ENCODE peak calls at places on chromosomes 1 and 21, in ten cellular contexts. G, W, H, K, C, Y, O, U, F and J are unnamed samples. For H3K36me3, the result is how much of the 10 kb centered on the place peaks cover.

GRCh38 chr1:154405762-154406571 is 824 bp downstream of the IL6R start:
- DNase-seq in G (peak), W (peak), H (peak), K (peak), C (peak), Y (peak), O (peak), U (peak), F (peak), J (peak)

GRCh38 chr1:3259020-3259419 is 190.0 kb downstream of the PRDM16 start:
- DNase-seq in G (no peak), W (no peak), H (no peak), K (no peak), C (no peak), Y (no peak), O (no peak), U (no peak), F (no peak), J (no peak)

GRCh38 chr1:242425232-242425631 is 99.3 kb downstream of the PLD5 start:
- DNase-seq in G (no peak), W (no peak), H (no peak), K (no peak), C (no peak), Y (no peak), O (no peak), U (no peak), F (no peak), J (no peak)

GRCh38 chr1:60280256-60280655 is 206.7 kb upstream of the C1orf87 start:
- DNase-seq in G (no peak), W (no peak), H (no peak), K (no peak), C (no peak), Y (peak), O (peak), U (no peak), F (no peak), J (peak)

GRCh38 chr1:59672851-59673574 is 141.7 kb upstream of the HOOK1 start:
- DNase-seq in G (no peak), W (peak), H (no peak), K (peak), C (no peak), Y (no peak), O (peak), U (peak), F (no peak), J (no peak)

GRCh38 chr1:218967836-218968235 is 205.8 kb upstream of the LYPLAL1 start:
- DNase-seq in G (no peak), W (no peak), H (no peak), K (peak), C (no peak), Y (no peak), O (no peak), U (peak), F (no peak), J (no peak)

GRCh38 chr21:43345746-43346409 is 81.1 kb downstream of the SIK1 start:
- DNase-seq in G (no peak), W (peak), H (no peak), K (peak), C (no peak), Y (no peak), O (peak), U (peak), F (no peak), J (no peak)

GRCh38 chr1:14842891-14843290 is 244.4 kb downstream of the KAZN start:
- DNase-seq in G (no peak), W (no peak), H (no peak), K (peak), C (no peak), Y (no peak), O (no peak), U (peak), F (no peak), J (no peak)

GRCh38 chr1:246566808-246567154 is 525 bp downstream of the CNST start:
- DNase-seq in G (no peak), W (no peak), H (no peak), K (peak), C (no peak), Y (no peak), O (no peak), U (peak), F (no peak), J (no peak)

GRCh38 chr1:59520194-59520593 is 223.3 kb downstream of the FGGY start:
- DNase-seq in G (no peak), W (no peak), H (no peak), K (peak), C (no peak), Y (no peak), O (no peak), U (peak), F (no peak), J (no peak)

GRCh38 chr1:214241060-214241459 is 39.9 kb upstream of the SMYD2 start:
- DNase-seq in G (no peak), W (no peak), H (no peak), K (peak), C (no peak), Y (no peak), O (no peak), U (no peak), F (no peak), J (no peak)

GRCh38 chr1:221076467-221076866 is 197.2 kb downstream of the HLX start:
- DNase-seq in G (no peak), W (no peak), H (no peak), K (no peak), C (no peak), Y (no peak), O (no peak), U (no peak), F (no peak), J (no peak)

GRCh38 chr1:78301141-78301540 is 189.6 kb upstream of the PTGFR start:
- DNase-seq in G (no peak), W (no peak), H (no peak), K (no peak), C (no peak), Y (no peak), O (no peak), U (no peak), F (no peak), J (no peak)

GRCh38 chr1:234763910-234764309 is 153.9 kb upstream of the IRF2BP2 start:
- DNase-seq in G (no peak), W (no peak), H (no peak), K (no peak), C (no peak), Y (no peak), O (no peak), U (no peak), F (no peak), J (no peak)

GRCh38 chr1:246165826-246166709 is 341.0 kb downstream of the SMYD3 start:
- DNase-seq in G (no peak), W (no peak), H (no peak), K (no peak), C (no peak), Y (no peak), O (no peak), U (no peak), F (no peak), J (no peak)

GRCh38 chr1:44108241-44108640 is 10.4 kb upstream of the KLF17 start:
- DNase-seq in G (no peak), W (no peak), H (no peak), K (peak), C (no peak), Y (no peak), O (no peak), U (peak), F (no peak), J (no peak)

GRCh38 chr21:16113052-16113715 is 383.4 kb downstream of the USP25 start:
- DNase-seq in G (no peak), W (no peak), H (no peak), K (peak), C (no peak), Y (no peak), O (no peak), U (no peak), F (no peak), J (no peak)

GRCh38 chr1:222784371-222784770 is 30.5 kb upstream of the DISP1 start:
- DNase-seq in G (no peak), W (no peak), H (no peak), K (no peak), C (no peak), Y (no peak), O (no peak), U (no peak), F (no peak), J (no peak)

GRCh38 chr1:151540982-151541377 is 871 bp downstream of the TUFT1 start:
- DNase-seq in G (peak), W (no peak), H (no peak), K (no peak), C (no peak), Y (peak), O (no peak), U (no peak), F (peak), J (no peak)

GRCh38 chr21:37165606-37166005 is 92.6 kb downstream of the TTC3 start:
- DNase-seq in G (no peak), W (no peak), H (no peak), K (no peak), C (no peak), Y (no peak), O (no peak), U (no peak), F (no peak), J (no peak)

GRCh38 chr21:43842742-43843141 is 22.3 kb upstream of the AGPAT3 start:
- DNase-seq in G (no peak), W (no peak), H (no peak), K (no peak), C (no peak), Y (no peak), O (no peak), U (no peak), F (no peak), J (no peak)

GRCh38 chr1:174023438-174023837 is 1.3 kb upstream of the RC3H1 start:
- DNase-seq in G (peak), W (no peak), H (no peak), K (peak), C (no peak), Y (no peak), O (peak), U (no peak), F (peak), J (no peak)

GRCh38 chr1:187551061-187551460 is 722.3 kb downstream of the PLA2G4A start:
- DNase-seq in G (no peak), W (no peak), H (no peak), K (no peak), C (no peak), Y (no peak), O (no peak), U (no peak), F (no peak), J (peak)

GRCh38 chr1:90616395-90616794 is 100.7 kb downstream of the BARHL2 start:
- DNase-seq in G (peak), W (no peak), H (no peak), K (no peak), C (no peak), Y (no peak), O (peak), U (no peak), F (peak), J (peak)

GRCh38 chr1:151619489-151620093 is 7.7 kb downstream of the SNX27 start:
- DNase-seq in G (no peak), W (no peak), H (no peak), K (peak), C (no peak), Y (no peak), O (peak), U (peak), F (no peak), J (no peak)

GRCh38 chr1:181100015-181100905 is 11.8 kb downstream of the IER5 start:
- DNase-seq in G (no peak), W (no peak), H (peak), K (no peak), C (no peak), Y (no peak), O (no peak), U (no peak), F (peak), J (peak)

GRCh38 chr1:65189716-65190115 is 41.7 kb downstream of the AK4 start:
- DNase-seq in G (no peak), W (no peak), H (no peak), K (peak), C (no peak), Y (no peak), O (no peak), U (peak), F (no peak), J (no peak)

GRCh38 chr1:43232071-43232470 is 37.7 kb upstream of the TMEM125 start:
- DNase-seq in G (no peak), W (no peak), H (no peak), K (peak), C (no peak), Y (no peak), O (peak), U (peak), F (no peak), J (no peak)

GRCh38 chr1:110235839-110236682 is 25.9 kb downstream of the KCNC4 start:
- DNase-seq in G (no peak), W (no peak), H (no peak), K (peak), C (no peak), Y (no peak), O (peak), U (peak), F (no peak), J (no peak)

GRCh38 chr1:173164178-173164577 is 43.0 kb downstream of the TNFSF4 start:
- DNase-seq in G (no peak), W (no peak), H (no peak), K (no peak), C (no peak), Y (no peak), O (no peak), U (no peak), F (no peak), J (no peak)

GRCh38 chr1:21468597-21468996 is 28.7 kb downstream of the NBPF3 start:
- DNase-seq in G (no peak), W (no peak), H (no peak), K (peak), C (no peak), Y (no peak), O (peak), U (no peak), F (peak), J (no peak)
- TF ChIP-seq CTCF in G (no peak), W (peak), H (peak), K (peak), C (no peak), Y (no peak), O (peak), U (peak), F (peak), J (no peak)

GRCh38 chr1:26874896-26875295 is 11.9 kb downstream of the SFN start:
- DNase-seq in G (peak), W (no peak), H (no peak), K (no peak), C (no peak), Y (no peak), O (no peak), U (no peak), F (peak), J (no peak)

GRCh38 chr1:26882696-26883095 is 7.4 kb downstream of the GPN2 start:
- DNase-seq in G (no peak), W (no peak), H (no peak), K (no peak), C (no peak), Y (no peak), O (no peak), U (no peak), F (no peak), J (no peak)

GRCh38 chr1:26877326-26877725 is 12.8 kb downstream of the GPN2 start:
- DNase-seq in G (no peak), W (no peak), H (no peak), K (no peak), C (no peak), Y (no peak), O (no peak), U (no peak), F (no peak), J (no peak)

GRCh38 chr1:26879793-26880192 is 10.3 kb downstream of the GPN2 start:
- DNase-seq in G (no peak), W (no peak), H (no peak), K (no peak), C (no peak), Y (no peak), O (no peak), U (no peak), F (no peak), J (no peak)
- H3K36me3 ChIP-seq in G (half or more), W (half or more), H (under half), K (half or more), C (under half), Y (half or more), O (under half), U (under half), F (under half), J (under half)

DNA sequence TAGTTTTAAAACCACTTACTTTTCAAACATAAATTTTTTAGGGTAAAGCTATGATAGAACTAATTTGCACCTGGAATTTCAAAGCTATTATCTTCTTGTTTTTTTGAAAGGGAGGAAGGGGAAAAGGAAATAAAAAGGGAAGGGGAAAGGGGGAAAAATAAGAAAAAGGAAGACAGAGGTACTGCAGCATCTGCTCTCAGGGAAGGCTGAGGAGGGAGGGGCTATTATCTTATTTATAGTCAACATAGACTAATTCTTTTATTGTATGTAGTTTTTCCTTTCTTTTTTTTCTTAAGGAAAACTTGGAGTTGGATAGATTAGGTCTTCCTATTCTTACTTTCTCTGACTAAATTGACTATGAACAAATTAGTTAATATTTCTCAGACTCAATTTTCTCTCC is 41.5 kb upstream of the ZYG11A start:
- DNase-seq in G (no peak), W (no peak), H (no peak), K (no peak), C (no peak), Y (no peak), O (no peak), U (no peak), F (no peak), J (no peak)
- H3K4me3 ChIP-seq in G (no peak), W (no peak), H (no peak), K (no peak), C (no peak), Y (no peak), O (no peak), U (no peak), F (no peak), J (no peak)

GRCh38 chr21:31558839-31559367 is 100.6 kb upstream of the SOD1 start:
- DNase-seq in G (peak), W (peak), H (peak), K (peak), C (peak), Y (peak), O (peak), U (peak), F (peak), J (peak)
- TF ChIP-seq CTCF in G (peak), W (no peak), H (no peak), K (no peak), C (no peak), Y (no peak), O (no peak), U (no peak), F (peak), J (peak)